ENCODE peak calls at places on chromosome 10, in nine cellular contexts. I is neural crest cell, E is neural progenitor cell, R is A549, H is OCI-LY7, P is GM10248, C is tibial nerve, Z is psoas muscle, L is mesothelial cell of epicardium. O is an unnamed sample.

GRCh38 chr10:29993319-29993876 is 66.0 kb downstream of the JCAD start:
- DNase-seq in I (no peak), E (no peak), R (no peak), H (no peak), P (no peak), C (no peak), Z (no peak), L (peak), O (no peak)

GRCh38 chr10:68223535-68224165 is 8.3 kb downstream of the ATOH7 start:
- DNase-seq in I (no peak), E (peak), R (no peak), H (peak), P (no peak), C (no peak), Z (no peak), L (no peak), O (no peak)

GRCh38 chr10:121113385-121113696 is 262.2 kb downstream of the WDR11 start:
- DNase-seq in I (no peak), E (no peak), R (no peak), H (no peak), P (no peak), C (no peak), Z (no peak), L (no peak), O (no peak)

GRCh38 chr10:24901686-24902399 is 50.6 kb downstream of the PRTFDC1 start:
- DNase-seq in I (no peak), E (peak), R (peak), H (no peak), P (peak), C (no peak), Z (peak), L (no peak), O (peak)

GRCh38 chr10:117455346-117455745 is 80.1 kb upstream of the PDZD8 start:
- DNase-seq in I (no peak), E (no peak), R (no peak), H (no peak), P (no peak), C (no peak), Z (no peak), L (no peak), O (no peak)

GRCh38 chr10:33139191-33139646 is 181.2 kb upstream of the ITGB1 start:
- DNase-seq in I (no peak), E (no peak), R (no peak), H (peak), P (no peak), C (no peak), Z (no peak), L (no peak), O (no peak)

GRCh38 chr10:71378341-71379117 is 18.2 kb upstream of the CDH23 start:
- DNase-seq in I (no peak), E (no peak), R (no peak), H (peak), P (no peak), C (no peak), Z (no peak), L (no peak), O (no peak)

GRCh38 chr10:8133146-8133545 is 78.7 kb downstream of the GATA3 start:
- DNase-seq in I (no peak), E (no peak), R (no peak), H (no peak), P (peak), C (no peak), Z (no peak), L (no peak), O (no peak)

GRCh38 chr10:121088524-121088923 is 237.4 kb downstream of the WDR11 start:
- DNase-seq in I (no peak), E (peak), R (no peak), H (no peak), P (no peak), C (no peak), Z (no peak), L (no peak), O (no peak)

GRCh38 chr10:91519899-91520514 is 109.9 kb downstream of the HECTD2 start:
- DNase-seq in I (no peak), E (peak), R (no peak), H (no peak), P (no peak), C (no peak), Z (no peak), L (no peak), O (no peak)

GRCh38 chr10:63421591-63421990 is 44.2 kb downstream of the JMJD1C start:
- DNase-seq in I (no peak), E (no peak), R (no peak), H (peak), P (peak), C (no peak), Z (no peak), L (no peak), O (no peak)

GRCh38 chr10:66747451-66747850 is 178.4 kb upstream of the LRRTM3 start:
- DNase-seq in I (no peak), E (no peak), R (no peak), H (no peak), P (no peak), C (no peak), Z (no peak), L (no peak), O (no peak)

GRCh38 chr10:26331376-26331775 is 106.8 kb upstream of the APBB1IP start:
- DNase-seq in I (no peak), E (no peak), R (no peak), H (no peak), P (no peak), C (no peak), Z (no peak), L (no peak), O (no peak)

GRCh38 chr10:90862908-90863514 is 5.2 kb upstream of the HTR7 start:
- DNase-seq in I (no peak), E (peak), R (peak), H (peak), P (no peak), C (no peak), Z (no peak), L (no peak), O (no peak)

GRCh38 chr10:117970962-117971361 is 75.8 kb downstream of the RAB11FIP2 start:
- DNase-seq in I (no peak), E (no peak), R (no peak), H (no peak), P (no peak), C (no peak), Z (no peak), L (no peak), O (no peak)

GRCh38 chr10:119393019-119393418 is 149.5 kb downstream of the RGS10 start:
- DNase-seq in I (no peak), E (no peak), R (no peak), H (no peak), P (no peak), C (no peak), Z (no peak), L (no peak), O (no peak)

GRCh38 chr10:133059571-133059970 is 28.2 kb upstream of the ADGRA1 start:
- DNase-seq in I (no peak), E (no peak), R (no peak), H (no peak), P (no peak), C (no peak), Z (no peak), L (no peak), O (no peak)

GRCh38 chr10:119543814-119544642 is 1.5 kb upstream of the RGS10 start:
- DNase-seq in I (no peak), E (peak), R (no peak), H (no peak), P (no peak), C (no peak), Z (no peak), L (no peak), O (no peak)

GRCh38 chr10:5647507-5648240 is 18.7 kb downstream of the ASB13 start:
- DNase-seq in I (no peak), E (no peak), R (no peak), H (no peak), P (no peak), C (no peak), Z (no peak), L (no peak), O (no peak)

GRCh38 chr10:80090120-80090519 is 11.7 kb downstream of the TMEM254 start:
- DNase-seq in I (no peak), E (no peak), R (no peak), H (no peak), P (no peak), C (no peak), Z (no peak), L (no peak), O (no peak)

DNA sequence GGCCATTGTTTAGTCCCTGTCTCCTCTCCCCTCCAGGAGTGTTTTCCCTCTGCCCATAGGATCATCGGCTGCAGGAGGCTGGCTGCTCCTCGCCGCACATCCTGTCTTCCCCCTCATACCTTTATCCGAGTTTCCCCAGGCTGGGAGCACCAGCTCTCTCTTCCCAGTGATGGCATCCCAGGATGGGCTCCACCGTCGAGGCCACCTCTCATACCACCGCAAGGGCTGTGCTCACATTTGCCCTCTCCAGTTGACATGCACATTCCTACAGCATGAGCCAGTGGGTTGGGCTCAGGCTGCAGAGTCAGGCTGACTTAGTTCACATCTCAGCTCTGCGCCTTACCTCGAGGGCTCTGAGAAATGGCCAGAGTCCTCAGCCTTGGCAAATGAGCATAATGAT is 12.1 kb downstream of the HKDC1 start:
- DNase-seq in I (no peak), E (no peak), R (peak), H (no peak), P (no peak), C (no peak), Z (no peak), L (no peak), O (no peak)
- TF ChIP-seq CTCF in I (no peak), E (no peak), R (no peak), H (no peak), P (no peak), C (no peak), Z (no peak), L (no peak), O (no peak)

GRCh38 chr10:27720529-27720928 is 25.1 kb downstream of the MKX start:
- DNase-seq in I (no peak), E (no peak), R (no peak), H (no peak), P (no peak), C (no peak), Z (no peak), L (no peak), O (no peak)

GRCh38 chr10:27730041-27730440 is 15.6 kb downstream of the MKX start:
- DNase-seq in I (no peak), E (no peak), R (no peak), H (no peak), P (no peak), C (no peak), Z (no peak), L (no peak), O (no peak)

GRCh38 chr10:27719052-27719451 is 26.6 kb downstream of the MKX start:
- DNase-seq in I (no peak), E (no peak), R (no peak), H (no peak), P (no peak), C (no peak), Z (no peak), L (no peak), O (no peak)

GRCh38 chr10:27723436-27723835 is 22.2 kb downstream of the MKX start:
- DNase-seq in I (no peak), E (no peak), R (no peak), H (no peak), P (no peak), C (no peak), Z (no peak), L (no peak), O (no peak)

DNA sequence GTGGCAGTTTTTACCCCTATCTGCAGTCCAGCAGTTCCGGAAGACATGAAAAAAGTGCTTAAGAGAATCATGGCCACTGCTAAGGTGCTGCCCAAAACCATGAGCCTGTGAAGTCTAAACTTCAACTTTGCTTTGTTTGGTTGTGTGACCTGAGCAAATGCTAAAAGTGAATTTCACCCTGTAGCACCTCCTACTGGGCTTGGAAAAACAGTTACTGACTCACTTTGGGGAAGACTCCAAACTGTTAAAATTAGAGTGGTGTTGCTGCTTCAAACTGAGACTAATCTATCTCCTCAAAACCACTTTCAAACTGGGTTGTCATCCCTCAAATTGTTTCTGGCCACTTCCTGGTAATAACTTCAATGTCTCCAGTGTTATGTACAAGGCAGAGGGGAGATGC is 21.3 kb downstream of the MKX start:
- DNase-seq in I (no peak), E (peak), R (no peak), H (no peak), P (no peak), C (no peak), Z (no peak), L (no peak), O (no peak)
- TF ChIP-seq CTCF in I (peak), E (peak), R (peak), H (peak), P (no peak), C (no peak), Z (no peak), L (no peak), O (no peak)

GRCh38 chr10:44465430-44466115 is 80.7 kb upstream of the CXCL12 start:
- DNase-seq in I (no peak), E (no peak), R (no peak), H (no peak), P (no peak), C (no peak), Z (no peak), L (no peak), O (no peak)
- TF ChIP-seq CTCF in I (no peak), E (peak), R (no peak), H (no peak), P (no peak), C (no peak), Z (no peak), L (no peak), O (no peak)

GRCh38 chr10:103336370-103336769 is 14.6 kb downstream of the PCGF6 start:
- DNase-seq in I (no peak), E (no peak), R (no peak), H (no peak), P (no peak), C (no peak), Z (no peak), L (no peak), O (no peak)

GRCh38 chr10:103334567-103334966 is 16.4 kb downstream of the PCGF6 start:
- DNase-seq in I (no peak), E (no peak), R (no peak), H (no peak), P (no peak), C (no peak), Z (no peak), L (no peak), O (no peak)

DNA sequence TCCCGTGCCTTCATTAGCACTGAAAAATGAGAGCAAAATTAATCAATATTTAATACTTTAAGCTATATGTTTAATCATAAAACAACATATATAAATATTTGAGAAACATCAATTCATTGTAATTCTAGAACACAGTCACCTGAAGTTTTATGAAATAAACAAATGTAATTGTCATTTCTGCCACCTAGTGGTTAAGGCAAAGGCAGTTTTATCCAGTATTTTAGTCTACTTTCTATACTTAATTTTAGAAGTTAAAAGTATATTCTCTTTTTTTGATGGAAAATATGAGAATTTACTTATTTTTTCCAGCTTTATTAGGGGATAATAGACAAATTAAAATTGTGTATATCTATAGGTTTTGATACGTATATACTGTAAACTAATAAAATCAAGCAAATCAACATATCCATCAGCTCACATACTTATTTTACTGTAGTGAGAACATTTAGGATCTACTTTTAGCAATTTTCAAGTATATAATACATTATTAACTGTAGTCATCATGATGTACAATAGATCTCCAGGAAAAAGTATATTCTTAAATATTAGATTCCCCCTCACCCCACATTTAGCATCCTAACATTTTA is 16.9 kb downstream of the PCGF6 start:
- DNase-seq in I (no peak), E (peak), R (peak), H (peak), P (peak), C (no peak), Z (no peak), L (no peak), O (no peak)
- TF ChIP-seq CTCF in I (peak), E (peak), R (peak), H (peak), P (peak), C (peak), Z (peak), L (peak), O (peak)

GRCh38 chr10:14326581-14326980 is 4.1 kb downstream of the FRMD4A start:
- DNase-seq in I (no peak), E (no peak), R (no peak), H (no peak), P (no peak), C (no peak), Z (no peak), L (no peak), O (no peak)

GRCh38 chr10:14328881-14329280 is 1.8 kb downstream of the FRMD4A start:
- DNase-seq in I (no peak), E (no peak), R (no peak), H (no peak), P (no peak), C (no peak), Z (no peak), L (no peak), O (no peak)

GRCh38 chr10:14327535-14327934 is 3.2 kb downstream of the FRMD4A start:
- DNase-seq in I (no peak), E (no peak), R (no peak), H (no peak), P (no peak), C (no peak), Z (no peak), L (no peak), O (no peak)

GRCh38 chr10:14322531-14322930 is 8.2 kb downstream of the FRMD4A start:
- DNase-seq in I (no peak), E (no peak), R (no peak), H (no peak), P (no peak), C (no peak), Z (no peak), L (no peak), O (no peak)

DNA sequence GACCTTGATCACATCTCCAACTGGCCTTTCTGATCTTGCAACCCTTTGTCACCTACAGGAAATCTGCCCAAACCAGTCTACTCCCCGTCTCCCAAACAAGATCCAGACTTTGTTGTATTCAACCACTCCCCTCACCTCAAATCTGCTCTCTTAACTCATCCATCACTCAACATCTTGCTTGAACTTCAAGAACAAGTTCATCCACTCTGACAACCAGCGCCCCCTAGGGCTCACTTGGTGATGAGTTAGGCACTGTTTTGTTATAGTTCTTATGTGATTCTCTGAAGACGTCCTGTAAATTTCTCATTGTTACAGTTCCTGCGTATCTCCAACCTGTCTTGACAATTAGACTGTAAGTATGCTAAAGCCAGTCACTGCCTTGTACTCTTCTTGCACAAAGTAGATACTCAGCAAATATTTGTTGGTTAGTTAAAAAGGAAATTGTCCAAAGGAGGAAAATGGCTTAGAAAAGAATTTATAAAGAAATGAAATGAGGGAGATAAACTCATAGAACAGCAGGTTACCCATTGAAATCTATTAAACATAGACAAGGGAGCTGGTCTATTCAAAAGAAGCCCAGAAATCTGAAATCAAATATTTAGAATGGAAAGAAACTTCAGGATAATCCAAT is 5.3 kb downstream of the FRMD4A start:
- DNase-seq in I (peak), E (peak), R (peak), H (peak), P (peak), C (peak), Z (no peak), L (no peak), O (peak)
- TF ChIP-seq CTCF in I (peak), E (peak), R (peak), H (peak), P (peak), C (no peak), Z (peak), L (peak), O (no peak)

GRCh38 chr10:100567826-100568225 is 32.1 kb downstream of the HIF1AN start:
- DNase-seq in I (no peak), E (no peak), R (no peak), H (no peak), P (no peak), C (no peak), Z (no peak), L (no peak), O (no peak)

GRCh38 chr10:100570518-100570865 is 34.7 kb downstream of the HIF1AN start:
- DNase-seq in I (no peak), E (no peak), R (no peak), H (no peak), P (no peak), C (no peak), Z (no peak), L (no peak), O (no peak)

GRCh38 chr10:100568937-100569336 is 33.2 kb downstream of the HIF1AN start:
- DNase-seq in I (no peak), E (no peak), R (no peak), H (no peak), P (no peak), C (no peak), Z (no peak), L (no peak), O (no peak)

GRCh38 chr10:100571069-100571817 is 35.5 kb downstream of the HIF1AN start:
- DNase-seq in I (no peak), E (no peak), R (no peak), H (no peak), P (no peak), C (no peak), Z (no peak), L (no peak), O (peak)

DNA sequence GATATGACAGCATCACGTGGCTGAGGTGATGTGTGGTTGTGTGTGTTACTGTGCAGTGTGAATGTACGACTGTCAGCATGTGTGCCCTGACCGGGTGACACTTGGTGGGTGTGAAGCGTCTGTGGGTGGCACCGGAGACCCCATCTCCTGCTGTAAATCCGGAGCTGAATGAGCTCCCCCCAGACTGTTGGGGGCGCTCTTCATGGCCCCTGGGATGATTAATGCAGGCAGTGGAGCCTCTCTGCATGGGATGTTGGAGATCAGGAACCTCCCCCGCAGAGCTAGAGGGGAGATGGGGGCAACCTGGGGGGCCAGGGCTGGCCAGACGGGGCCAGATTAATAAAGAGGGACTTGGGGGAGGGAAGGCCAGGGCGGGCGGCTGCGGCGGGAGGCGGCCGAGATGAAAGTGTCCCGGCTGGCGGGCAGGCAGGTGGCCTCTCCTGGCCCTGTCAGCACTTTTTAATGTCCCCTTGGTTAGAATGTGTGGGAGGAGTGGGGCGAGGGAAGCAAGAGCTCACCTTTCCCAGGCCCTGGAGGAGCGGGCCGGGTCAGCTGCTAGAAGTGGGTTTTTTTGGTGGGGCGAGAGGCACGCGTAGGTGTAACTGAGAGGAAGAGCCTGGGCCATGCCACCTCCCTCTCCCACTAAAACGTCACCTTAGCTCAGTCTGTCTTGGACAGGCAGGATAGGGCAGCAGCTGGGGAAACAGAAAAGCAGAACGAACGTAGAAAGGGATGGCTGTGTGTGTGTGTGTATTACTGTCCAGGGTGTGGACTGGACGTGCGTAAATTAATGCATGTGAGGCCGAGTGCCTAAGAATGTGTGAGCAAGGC is 34.2 kb downstream of the HIF1AN start:
- DNase-seq in I (no peak), E (peak), R (no peak), H (peak), P (no peak), C (no peak), Z (no peak), L (no peak), O (no peak)
- TF ChIP-seq CTCF in I (no peak), E (peak), R (no peak), H (peak), P (no peak), C (no peak), Z (no peak), L (no peak), O (no peak)